ENCODE peak calls at places on chromosome 20, in seven cellular contexts. One of them, this sample, is unnamed.

GRCh38 chr20:33701629-33702450 is 15.7 kb upstream of the E2F1 start:
- DNase-seq in stimulated activated CD4-positive, alpha-beta T cell treated with anti-CD3 and anti-CD28 coated beads, Interleukin-1b, Interleukin-23, amount 100 ng/mL, for 48 hours: no peak
- DNase-seq in glutamatergic neuron: no peak
- DNase-seq in stimulated activated CD8-positive, alpha-beta memory T cell treated with anti-CD3 and anti-CD28 coated beads, Interleukin-7, amount 100 ng/mL, for 48 hours: no peak
- DNase-seq in H7: no peak
- DNase-seq in EL: no peak
- DNase-seq in MG63: no peak
- DNase-seq in this sample: no peak

GRCh38 chr20:49888341-49889244 is 26.7 kb downstream of the SPATA2 start:
- DNase-seq in stimulated activated CD4-positive, alpha-beta T cell treated with anti-CD3 and anti-CD28 coated beads, Interleukin-1b, Interleukin-23, amount 100 ng/mL, for 48 hours: peak
- DNase-seq in glutamatergic neuron: peak
- DNase-seq in stimulated activated CD8-positive, alpha-beta memory T cell treated with anti-CD3 and anti-CD28 coated beads, Interleukin-7, amount 100 ng/mL, for 48 hours: no peak
- DNase-seq in H7: peak
- DNase-seq in EL: peak
- DNase-seq in MG63: no peak
- DNase-seq in this sample: peak

GRCh38 chr20:53037621-53038020 is 65.5 kb downstream of the TSHZ2 start:
- DNase-seq in stimulated activated CD4-positive, alpha-beta T cell treated with anti-CD3 and anti-CD28 coated beads, Interleukin-1b, Interleukin-23, amount 100 ng/mL, for 48 hours: no peak
- DNase-seq in glutamatergic neuron: no peak
- DNase-seq in stimulated activated CD8-positive, alpha-beta memory T cell treated with anti-CD3 and anti-CD28 coated beads, Interleukin-7, amount 100 ng/mL, for 48 hours: no peak
- DNase-seq in H7: no peak
- DNase-seq in EL: no peak
- DNase-seq in MG63: no peak
- DNase-seq in this sample: no peak

GRCh38 chr20:53387983-53388675 is 205.5 kb downstream of the ZNF217 start:
- DNase-seq in stimulated activated CD4-positive, alpha-beta T cell treated with anti-CD3 and anti-CD28 coated beads, Interleukin-1b, Interleukin-23, amount 100 ng/mL, for 48 hours: peak
- DNase-seq in glutamatergic neuron: no peak
- DNase-seq in stimulated activated CD8-positive, alpha-beta memory T cell treated with anti-CD3 and anti-CD28 coated beads, Interleukin-7, amount 100 ng/mL, for 48 hours: no peak
- DNase-seq in H7: no peak
- DNase-seq in EL: no peak
- DNase-seq in MG63: no peak
- DNase-seq in this sample: no peak

GRCh38 chr20:2801459-2801728 is 967 bp upstream of the CPXM1 start:
- DNase-seq in stimulated activated CD4-positive, alpha-beta T cell treated with anti-CD3 and anti-CD28 coated beads, Interleukin-1b, Interleukin-23, amount 100 ng/mL, for 48 hours: no peak
- DNase-seq in glutamatergic neuron: no peak
- DNase-seq in stimulated activated CD8-positive, alpha-beta memory T cell treated with anti-CD3 and anti-CD28 coated beads, Interleukin-7, amount 100 ng/mL, for 48 hours: no peak
- DNase-seq in H7: no peak
- DNase-seq in EL: no peak
- DNase-seq in MG63: no peak
- DNase-seq in this sample: no peak

GRCh38 chr20:53872561-53873248 is 197.7 kb downstream of the BCAS1 start:
- DNase-seq in stimulated activated CD4-positive, alpha-beta T cell treated with anti-CD3 and anti-CD28 coated beads, Interleukin-1b, Interleukin-23, amount 100 ng/mL, for 48 hours: no peak
- DNase-seq in glutamatergic neuron: no peak
- DNase-seq in stimulated activated CD8-positive, alpha-beta memory T cell treated with anti-CD3 and anti-CD28 coated beads, Interleukin-7, amount 100 ng/mL, for 48 hours: no peak
- DNase-seq in H7: no peak
- DNase-seq in EL: no peak
- DNase-seq in MG63: peak
- DNase-seq in this sample: no peak

GRCh38 chr20:37798312-37798711 is 104.5 kb downstream of the CTNNBL1 start:
- DNase-seq in stimulated activated CD4-positive, alpha-beta T cell treated with anti-CD3 and anti-CD28 coated beads, Interleukin-1b, Interleukin-23, amount 100 ng/mL, for 48 hours: no peak
- DNase-seq in glutamatergic neuron: no peak
- DNase-seq in stimulated activated CD8-positive, alpha-beta memory T cell treated with anti-CD3 and anti-CD28 coated beads, Interleukin-7, amount 100 ng/mL, for 48 hours: no peak
- DNase-seq in H7: no peak
- DNase-seq in EL: no peak
- DNase-seq in MG63: no peak
- DNase-seq in this sample: no peak

GRCh38 chr20:58500256-58500655 is 14.9 kb downstream of the APCDD1L start:
- DNase-seq in stimulated activated CD4-positive, alpha-beta T cell treated with anti-CD3 and anti-CD28 coated beads, Interleukin-1b, Interleukin-23, amount 100 ng/mL, for 48 hours: no peak
- DNase-seq in glutamatergic neuron: no peak
- DNase-seq in stimulated activated CD8-positive, alpha-beta memory T cell treated with anti-CD3 and anti-CD28 coated beads, Interleukin-7, amount 100 ng/mL, for 48 hours: no peak
- DNase-seq in H7: no peak
- DNase-seq in EL: no peak
- DNase-seq in MG63: no peak
- DNase-seq in this sample: no peak

GRCh38 chr20:32021091-32021490 is 10.9 kb downstream of the CCM2L start:
- DNase-seq in stimulated activated CD4-positive, alpha-beta T cell treated with anti-CD3 and anti-CD28 coated beads, Interleukin-1b, Interleukin-23, amount 100 ng/mL, for 48 hours: no peak
- DNase-seq in glutamatergic neuron: no peak
- DNase-seq in stimulated activated CD8-positive, alpha-beta memory T cell treated with anti-CD3 and anti-CD28 coated beads, Interleukin-7, amount 100 ng/mL, for 48 hours: no peak
- DNase-seq in H7: no peak
- DNase-seq in EL: no peak
- DNase-seq in MG63: no peak
- DNase-seq in this sample: no peak

GRCh38 chr20:50513169-50514034 is 3.2 kb downstream of the PTPN1 start:
- DNase-seq in stimulated activated CD4-positive, alpha-beta T cell treated with anti-CD3 and anti-CD28 coated beads, Interleukin-1b, Interleukin-23, amount 100 ng/mL, for 48 hours: no peak
- DNase-seq in glutamatergic neuron: no peak
- DNase-seq in stimulated activated CD8-positive, alpha-beta memory T cell treated with anti-CD3 and anti-CD28 coated beads, Interleukin-7, amount 100 ng/mL, for 48 hours: no peak
- DNase-seq in H7: no peak
- DNase-seq in EL: peak
- DNase-seq in MG63: no peak
- DNase-seq in this sample: no peak

GRCh38 chr20:50521709-50522674 is 11.8 kb downstream of the PTPN1 start:
- DNase-seq in stimulated activated CD4-positive, alpha-beta T cell treated with anti-CD3 and anti-CD28 coated beads, Interleukin-1b, Interleukin-23, amount 100 ng/mL, for 48 hours: no peak
- DNase-seq in glutamatergic neuron: no peak
- DNase-seq in stimulated activated CD8-positive, alpha-beta memory T cell treated with anti-CD3 and anti-CD28 coated beads, Interleukin-7, amount 100 ng/mL, for 48 hours: no peak
- DNase-seq in H7: no peak
- DNase-seq in EL: no peak
- DNase-seq in MG63: no peak
- DNase-seq in this sample: no peak

GRCh38 chr20:44598413-44599290 is 16.3 kb downstream of the PKIG start:
- DNase-seq in stimulated activated CD4-positive, alpha-beta T cell treated with anti-CD3 and anti-CD28 coated beads, Interleukin-1b, Interleukin-23, amount 100 ng/mL, for 48 hours: no peak
- DNase-seq in glutamatergic neuron: no peak
- DNase-seq in stimulated activated CD8-positive, alpha-beta memory T cell treated with anti-CD3 and anti-CD28 coated beads, Interleukin-7, amount 100 ng/mL, for 48 hours: no peak
- DNase-seq in H7: peak
- DNase-seq in EL: peak
- DNase-seq in MG63: peak
- DNase-seq in this sample: no peak